ENCODE peak calls at places on chromosomes 6 and 20, in five cellular contexts. J is epithelial cell of esophagus; H is GM13976; C is RWPE1; D is stimulated activated CD8-positive, alpha-beta memory T cell treated with anti-CD3 and anti-CD28 coated beads, Interleukin-4, amount 100 ng/mL, for 48 hours. E is an unnamed sample.

GRCh38 chr20:4681971-4682370 is 39.7 kb upstream of the PRND start:
- DNase-seq in J (peak), H (no peak), C (peak), D (no peak), E (no peak)

GRCh38 chr20:43669332-43669731 is 2.4 kb downstream of the MYBL2 start:
- DNase-seq in J (peak), H (no peak), C (peak), D (no peak), E (no peak)

GRCh38 chr20:25039697-25040437 is 18.1 kb downstream of the ACSS1 start:
- DNase-seq in J (no peak), H (no peak), C (no peak), D (no peak), E (no peak)

GRCh38 chr6:140071601-140072062 is 697.2 kb upstream of the CITED2 start:
- DNase-seq in J (no peak), H (no peak), C (no peak), D (no peak), E (no peak)

GRCh38 chr20:24160563-24161355 is 172.2 kb upstream of the GGTLC1 start:
- DNase-seq in J (peak), H (no peak), C (peak), D (no peak), E (peak)

GRCh38 chr6:33427585-33428218 is 7.8 kb downstream of the SYNGAP1 start:
- DNase-seq in J (peak), H (peak), C (peak), D (peak), E (no peak)

GRCh38 chr20:24959591-24960301 is 10.7 kb downstream of the CST7 start:
- DNase-seq in J (no peak), H (no peak), C (no peak), D (no peak), E (no peak)

GRCh38 chr6:91428953-91429560 is 842.2 kb upstream of the MAP3K7 start:
- DNase-seq in J (no peak), H (no peak), C (no peak), D (no peak), E (no peak)

GRCh38 chr6:108361312-108361932 is 66.6 kb downstream of the AFG1L start:
- DNase-seq in J (no peak), H (no peak), C (no peak), D (no peak), E (peak)

GRCh38 chr6:1388927-1389790 is at the start of gene FOXF2:
- DNase-seq in J (no peak), H (no peak), C (no peak), D (no peak), E (no peak)

GRCh38 chr6:37630281-37630799 is 67.3 kb downstream of the MDGA1 start:
- DNase-seq in J (peak), H (no peak), C (peak), D (no peak), E (peak)

GRCh38 chr20:47262365-47263013 is 94.0 kb downstream of the ZMYND8 start:
- DNase-seq in J (no peak), H (peak), C (no peak), D (no peak), E (no peak)

GRCh38 chr6:56771929-56772607 is 129.4 kb upstream of the DST start:
- DNase-seq in J (no peak), H (no peak), C (no peak), D (no peak), E (no peak)

GRCh38 chr6:15662246-15663056 is at the start of gene DTNBP1:
- DNase-seq in J (peak), H (peak), C (peak), D (peak), E (peak)

GRCh38 chr20:11108102-11108842 is 434.5 kb upstream of the JAG1 start:
- DNase-seq in J (peak), H (no peak), C (no peak), D (no peak), E (no peak)

E was measured in GDM1.